ENCODE peak calls at places on chromosome 20, in eight cellular contexts. I is HCT116, N is tibial nerve, V is K562, Q is GM12891, U is stomach, G is transverse colon, B is esophagus squamous epithelium. T is an unnamed sample.

GRCh38 chr20:38426006-38426405 is 9.1 kb downstream of the SNHG17 start:
- DNase-seq in I (no peak), N (no peak), V (no peak), Q (no peak), U (no peak), G (no peak), B (no peak), T (peak; percentile 84)

GRCh38 chr20:1935696-1936366 is 40.6 kb downstream of the SIRPA start:
- DNase-seq in I (no peak), N (no peak), V (no peak), Q (no peak), U (no peak), G (peak; percentile 50), B (no peak), T (no peak)

GRCh38 chr20:59603727-59604608 is at the start of gene PHACTR3:
- DNase-seq in I (no peak), N (no peak), V (no peak), Q (no peak), U (no peak), G (no peak), B (no peak), T (no peak)

GRCh38 chr20:32582659-32583580 is 2.2 kb downstream of the NOL4L start:
- DNase-seq in I (no peak), N (no peak), V (peak; percentile 77), Q (no peak), U (no peak), G (peak; percentile 33), B (no peak), T (peak; percentile 36)

GRCh38 chr20:51966296-51966971 is 164.1 kb upstream of the SALL4 start:
- DNase-seq in I (peak; percentile 81), N (peak; percentile 67), V (peak; percentile 15), Q (peak; percentile 13), U (peak; percentile 52), G (peak; percentile 41), B (no peak), T (peak; percentile 60)

GRCh38 chr20:31684153-31685003 is 38.3 kb downstream of the BCL2L1 start:
- DNase-seq in I (no peak), N (no peak), V (no peak), Q (no peak), U (no peak), G (no peak), B (no peak), T (no peak)

GRCh38 chr20:5078399-5078958 is 41.3 kb downstream of the PCNA start:
- DNase-seq in I (no peak), N (peak; percentile 50), V (peak; percentile 43), Q (peak; percentile 54), U (peak; percentile 75), G (peak; percentile 83), B (peak; percentile 48), T (peak; percentile 72)

GRCh38 chr20:24485981-24486380 is 16.6 kb downstream of the SYNDIG1 start:
- DNase-seq in I (no peak), N (no peak), V (no peak), Q (no peak), U (peak; percentile 1), G (no peak), B (no peak), T (no peak)

GRCh38 chr20:62088258-62089127 is 22.8 kb upstream of the TAF4 start:
- DNase-seq in I (peak; percentile 86), N (no peak), V (peak; percentile 73), Q (no peak), U (no peak), G (peak; percentile 34), B (no peak), T (peak; percentile 62)

GRCh38 chr20:58058421-58059140 is 169.9 kb downstream of the ANKRD60 start:
- DNase-seq in I (no peak), N (no peak), V (no peak), Q (no peak), U (no peak), G (no peak), B (no peak), T (no peak)

GRCh38 chr20:41234546-41234945 is 83.0 kb downstream of the ZHX3 start:
- DNase-seq in I (no peak), N (no peak), V (no peak), Q (no peak), U (no peak), G (no peak), B (no peak), T (no peak)

GRCh38 chr20:19408971-19409370 is 196.5 kb downstream of the SLC24A3 start:
- DNase-seq in I (no peak), N (no peak), V (no peak), Q (no peak), U (no peak), G (no peak), B (no peak), T (no peak)

GRCh38 chr20:13821876-13822275 is 37.0 kb downstream of the NDUFAF5 start:
- DNase-seq in I (no peak), N (no peak), V (no peak), Q (no peak), U (no peak), G (no peak), B (no peak), T (no peak)

GRCh38 chr20:57090590-57091560 is 175.6 kb downstream of the BMP7 start:
- DNase-seq in I (no peak), N (no peak), V (no peak), Q (no peak), U (no peak), G (no peak), B (no peak), T (no peak)

GRCh38 chr20:41072099-41072798 is 43.6 kb downstream of the TOP1 start:
- DNase-seq in I (no peak), N (no peak), V (no peak), Q (no peak), U (no peak), G (no peak), B (no peak), T (no peak)

GRCh38 chr20:17710379-17711305 is 10.9 kb downstream of the BANF2 start:
- DNase-seq in I (no peak), N (no peak), V (peak; percentile 17), Q (no peak), U (no peak), G (peak; percentile 20), B (no peak), T (no peak)

GRCh38 chr20:17709361-17710293 is 9.9 kb downstream of the BANF2 start:
- DNase-seq in I (no peak), N (no peak), V (no peak), Q (no peak), U (no peak), G (no peak), B (no peak), T (no peak)

GRCh38 chr20:17715075-17715474 is 15.3 kb downstream of the BANF2 start:
- DNase-seq in I (no peak), N (no peak), V (no peak), Q (no peak), U (no peak), G (no peak), B (no peak), T (no peak)

GRCh38 chr20:17712708-17713107 is 12.9 kb downstream of the BANF2 start:
- DNase-seq in I (no peak), N (no peak), V (no peak), Q (no peak), U (no peak), G (no peak), B (no peak), T (no peak)

DNA sequence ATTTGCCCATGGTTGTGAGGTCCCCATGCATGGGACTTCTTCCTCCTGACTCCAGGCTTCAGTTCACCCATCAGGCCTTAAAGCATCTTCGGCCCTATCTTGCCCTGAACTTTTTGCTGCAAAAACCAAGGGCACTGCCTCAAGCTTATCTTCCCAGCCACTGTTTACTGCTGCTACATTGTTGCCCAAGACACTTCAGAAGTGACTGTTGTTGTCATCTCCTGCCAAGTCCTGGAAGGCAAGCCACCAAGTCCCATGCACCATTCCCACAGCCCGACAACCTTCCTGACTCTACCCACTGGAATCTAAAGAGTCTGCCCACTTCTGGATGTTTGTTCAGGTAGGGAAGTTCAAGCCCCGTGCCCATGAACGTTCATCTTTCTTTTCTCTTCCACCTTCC is 12.4 kb downstream of the BANF2 start:
- DNase-seq in I (no peak), N (no peak), V (no peak), Q (no peak), U (no peak), G (no peak), B (no peak), T (no peak)
- TF ChIP-seq POLR2A in I (no peak), N (no peak), V (no peak), Q (no peak), U (no peak), G (no peak), B (no peak), T (no peak)

DNA sequence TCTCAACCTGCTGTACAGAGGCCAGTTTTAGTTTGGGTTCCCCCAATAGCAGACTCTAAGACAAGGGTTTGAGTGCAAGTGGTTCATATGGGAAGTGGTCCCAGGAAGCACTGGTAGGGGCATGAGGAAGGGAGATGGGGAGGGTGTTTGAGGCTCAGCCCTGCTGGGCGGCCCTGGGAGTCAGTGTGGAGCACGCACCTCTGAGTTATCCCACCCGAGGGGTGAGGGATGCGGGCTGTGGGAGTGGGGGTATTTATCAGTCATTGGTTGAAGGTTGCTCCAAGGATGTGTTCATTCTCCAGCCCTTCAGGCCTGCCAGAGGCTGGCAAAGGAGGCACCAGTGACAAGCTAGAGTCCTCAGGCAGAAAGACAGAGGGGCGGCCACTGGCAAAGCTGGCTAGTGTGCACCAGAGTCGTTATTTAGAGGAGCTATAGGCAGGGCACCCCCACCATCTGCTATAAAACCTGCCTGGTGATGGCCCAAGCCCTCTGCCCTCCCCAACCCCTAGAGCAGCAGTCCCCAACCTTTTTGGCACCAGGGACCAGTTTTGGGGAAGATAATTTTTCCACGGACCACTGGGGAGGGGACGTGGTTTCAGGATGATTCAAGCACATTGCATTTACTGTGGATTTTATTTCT is 16.5 kb downstream of the PXMP4 start:
- DNase-seq in I (no peak), N (no peak), V (no peak), Q (no peak), U (no peak), G (no peak), B (no peak), T (no peak)
- TF ChIP-seq POLR2A in I (no peak), N (no peak), V (no peak), Q (no peak), U (no peak), G (no peak), B (no peak), T (no peak)

DNA sequence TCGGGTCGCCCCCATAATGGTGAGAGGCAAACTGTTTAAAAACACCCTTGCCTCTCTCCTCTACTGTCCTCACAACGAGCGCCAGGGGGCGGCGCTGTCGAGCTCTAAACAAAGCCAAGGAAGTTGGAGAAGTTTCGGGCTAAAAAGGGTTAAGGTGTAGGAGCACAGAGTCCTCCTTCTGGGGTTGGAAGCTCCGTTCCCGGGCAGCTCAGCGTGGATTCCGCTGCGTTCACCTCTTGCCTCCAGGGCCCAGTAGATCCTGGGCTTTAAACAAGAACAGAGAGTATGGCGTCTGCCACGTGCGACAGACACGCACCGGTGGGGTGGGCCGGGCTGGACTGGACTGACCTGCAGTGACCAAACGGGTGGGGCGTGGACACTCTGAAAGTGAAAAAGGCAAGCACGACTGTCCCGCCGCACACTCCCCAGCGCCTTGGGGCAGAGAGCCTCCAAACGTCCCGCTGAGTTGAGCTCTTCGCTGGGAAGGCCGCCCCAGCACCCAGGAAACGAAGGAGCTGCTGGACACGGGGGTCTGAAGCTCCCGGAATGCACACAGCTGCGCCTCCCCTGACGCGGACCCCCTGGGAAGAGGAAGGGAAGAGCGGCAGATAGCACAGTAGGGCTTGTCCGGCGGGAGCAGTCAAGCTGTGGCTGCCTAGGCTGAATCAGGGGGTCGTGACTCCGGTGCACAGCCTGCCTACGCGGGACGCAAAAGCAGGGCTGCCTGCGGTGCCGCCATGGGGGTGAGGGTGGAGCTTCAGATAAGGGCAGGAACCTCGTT is 1.6 kb upstream of the THBD start:
- DNase-seq in I (peak; percentile 42), N (peak; percentile 92), V (peak; percentile 65), Q (peak; percentile 35), U (peak; percentile 78), G (peak; percentile 54), B (peak; percentile 33), T (peak; percentile 41)
- TF ChIP-seq POLR2A in I (no peak), N (peak; percentile 13), V (peak; percentile 72), Q (no peak), U (no peak), G (no peak), B (no peak), T (no peak)

GRCh38 chr20:15703171-15703911 is 869.9 kb downstream of the KIF16B start:
- DNase-seq in I (no peak), N (no peak), V (no peak), Q (no peak), U (no peak), G (no peak), B (no peak), T (no peak)
- TF ChIP-seq POLR2A in I (no peak), N (no peak), V (no peak), Q (no peak), U (no peak), G (no peak), B (no peak), T (no peak)